ENCODE peak calls at places on chromosomes 16 and 17, in four cellular contexts. R is T47D; Z is stimulated activated CD8-positive, alpha-beta memory T cell treated with anti-CD3 and anti-CD28 coated beads, Interleukin-15, amount 100 ng/mL, for 24 hours; J is psoas muscle. G is an unnamed sample.

GRCh38 chr16:67269766-67270165 is 9.6 kb upstream of the PLEKHG4 start:
- DNase-seq in J (peak; percentile 34), Z (no peak), R (no peak), G (peak; percentile 51)

GRCh38 chr16:9823510-9823909 is 358.7 kb downstream of the GRIN2A start:
- DNase-seq in J (no peak), R (no peak), Z (no peak), G (no peak)

GRCh38 chr16:84617068-84617630 is 729 bp downstream of the COTL1 start:
- DNase-seq in Z (no peak), J (no peak), R (peak; percentile 45), G (peak; percentile 73)

GRCh38 chr17:45018514-45019176 is 32.8 kb downstream of the DCAKD start:
- DNase-seq in R (no peak), Z (no peak), J (no peak), G (no peak)

GRCh38 chr16:78142784-78143183 is 43.3 kb downstream of the WWOX start:
- DNase-seq in R (no peak), J (no peak), Z (no peak), G (no peak)

GRCh38 chr16:1534021-1535020 is 855 bp downstream of the TMEM204 start:
- DNase-seq in Z (no peak), J (peak; percentile 69), R (no peak), G (peak; percentile 68)

GRCh38 chr17:57649191-57649590 is 95.9 kb downstream of the CCDC182 start:
- DNase-seq in Z (no peak), R (no peak), J (no peak), G (no peak)

GRCh38 chr16:815861-816260 is 15.3 kb upstream of the GNG13 start:
- DNase-seq in Z (no peak), J (no peak), R (no peak), G (no peak)

GRCh38 chr17:35733366-35733765 is 1.9 kb downstream of the RASL10B start:
- DNase-seq in J (no peak), Z (no peak), R (no peak), G (no peak)

GRCh38 chr17:50344712-50345380 is 1.1 kb upstream of the XYLT2 start:
- DNase-seq in J (no peak), Z (no peak), R (peak; percentile 83), G (no peak)

GRCh38 chr17:27766438-27766837 is 33.9 kb downstream of the NOS2 start:
- DNase-seq in R (no peak), Z (no peak), J (no peak), G (no peak)

GRCh38 chr16:11100239-11100750 is 155.7 kb downstream of the SOCS1 start:
- DNase-seq in R (no peak), Z (no peak), J (peak; percentile 75), G (no peak)

GRCh38 chr16:70725024-70725911 is 39.4 kb upstream of the MTSS2 start:
- DNase-seq in R (no peak), Z (no peak), J (peak; percentile 75), G (no peak)

GRCh38 chr16:56355786-56356275 is 69.5 kb downstream of the AMFR start:
- DNase-seq in Z (no peak), J (peak; percentile 35), R (no peak), G (peak; percentile 55)

GRCh38 chr17:40916366-40916765 is 21.1 kb downstream of the KRT23 start:
- DNase-seq in Z (no peak), R (no peak), J (no peak), G (no peak)

GRCh38 chr16:30185683-30186421 is 2.5 kb downstream of the CORO1A start:
- DNase-seq in R (no peak), J (peak; percentile 76), Z (peak; percentile 50), G (peak; percentile 91)

GRCh38 chr16:13779676-13780075 is 140.3 kb upstream of the ERCC4 start:
- DNase-seq in Z (no peak), J (no peak), R (peak; percentile 90), G (no peak)

GRCh38 chr16:88068476-88069396 is 117.5 kb downstream of the BANP start:
- DNase-seq in Z (no peak), J (peak; percentile 39), R (no peak), G (no peak)

GRCh38 chr17:68809148-68809547 is 146.0 kb downstream of the ABCA8 start:
- DNase-seq in Z (no peak), J (no peak), R (no peak), G (no peak)

GRCh38 chr17:18191071-18191667 is 7.5 kb downstream of the ALKBH5 start:
- DNase-seq in R (peak; percentile 55), Z (no peak), J (no peak), G (no peak)

GRCh38 chr16:86126891-86127290 is 227.9 kb downstream of the IRF8 start:
- DNase-seq in R (no peak), Z (no peak), J (no peak), G (no peak)

GRCh38 chr17:63956296-63956920 is 16.3 kb downstream of the SCN4A start:
- DNase-seq in Z (no peak), J (no peak), R (no peak), G (no peak)

GRCh38 chr17:39704821-39705551 is 5.1 kb downstream of the ERBB2 start:
- DNase-seq in Z (no peak), R (peak; percentile 92), J (no peak), G (no peak)

GRCh38 chr16:24993722-24994686 is 21.2 kb downstream of the ARHGAP17 start:
- DNase-seq in Z (no peak), J (no peak), R (no peak), G (no peak)

GRCh38 chr17:82424001-82424862 is 5.8 kb upstream of the OGFOD3 start:
- DNase-seq in J (no peak), Z (peak; percentile 30), R (peak; percentile 80), G (no peak)

GRCh38 chr16:1158456-1159324 is 5.8 kb downstream of the CACNA1H start:
- DNase-seq in R (no peak), J (peak; percentile 81), Z (no peak), G (peak; percentile 78)